ENCODE peak calls at places on chromosomes 13 and 19, in five cellular contexts. One of them, this sample, is unnamed.

GRCh38 chr13:110244926-110245325 is 62.0 kb downstream of the COL4A1 start:
- DNase-seq in right lobe of liver: no peak
- DNase-seq in transverse colon: no peak
- DNase-seq in uterus: peak
- DNase-seq in fibroblast of the aortic adventitia: no peak
- DNase-seq in this sample: no peak

GRCh38 chr19:48510421-48511268 is 990 bp downstream of the LMTK3 start:
- DNase-seq in fibroblast of the aortic adventitia: peak
- DNase-seq in transverse colon: peak
- DNase-seq in uterus: peak
- DNase-seq in right lobe of liver: peak
- DNase-seq in this sample: peak

GRCh38 chr19:2690856-2691255 is 11.6 kb downstream of the GNG7 start:
- DNase-seq in fibroblast of the aortic adventitia: no peak
- DNase-seq in transverse colon: no peak
- DNase-seq in uterus: no peak
- DNase-seq in right lobe of liver: no peak
- DNase-seq in this sample: no peak

GRCh38 chr13:41465215-41465907 is 8.0 kb downstream of the RGCC start:
- DNase-seq in fibroblast of the aortic adventitia: peak
- DNase-seq in right lobe of liver: peak
- DNase-seq in uterus: no peak
- DNase-seq in transverse colon: peak
- DNase-seq in this sample: peak

GRCh38 chr19:32373614-32374295 is 28.3 kb downstream of the ZNF507 start:
- DNase-seq in transverse colon: peak
- DNase-seq in fibroblast of the aortic adventitia: peak
- DNase-seq in right lobe of liver: no peak
- DNase-seq in uterus: peak
- DNase-seq in this sample: peak

GRCh38 chr19:48413879-48414623 is 20.6 kb downstream of the GRIN2D start:
- DNase-seq in uterus: no peak
- DNase-seq in transverse colon: no peak
- DNase-seq in right lobe of liver: no peak
- DNase-seq in fibroblast of the aortic adventitia: peak
- DNase-seq in this sample: no peak

GRCh38 chr19:2032296-2032941 is 16.9 kb upstream of the BTBD2 start:
- DNase-seq in transverse colon: peak
- DNase-seq in fibroblast of the aortic adventitia: peak
- DNase-seq in uterus: peak
- DNase-seq in right lobe of liver: peak
- DNase-seq in this sample: peak

GRCh38 chr13:23159205-23159586 is 21.6 kb upstream of the SGCG start:
- DNase-seq in right lobe of liver: no peak
- DNase-seq in uterus: no peak
- DNase-seq in transverse colon: no peak
- DNase-seq in fibroblast of the aortic adventitia: peak
- DNase-seq in this sample: peak

GRCh38 chr13:49690133-49690989 is 925 bp downstream of the EBPL start:
- DNase-seq in fibroblast of the aortic adventitia: peak
- DNase-seq in transverse colon: peak
- DNase-seq in uterus: peak
- DNase-seq in right lobe of liver: peak
- DNase-seq in this sample: peak

GRCh38 chr19:39557791-39558622 is 18.0 kb upstream of the EID2 start:
- DNase-seq in uterus: no peak
- DNase-seq in transverse colon: no peak
- DNase-seq in right lobe of liver: no peak
- DNase-seq in fibroblast of the aortic adventitia: peak
- DNase-seq in this sample: peak

GRCh38 chr13:107339209-107339608 is 771.3 kb upstream of the ARGLU1 start:
- DNase-seq in fibroblast of the aortic adventitia: no peak
- DNase-seq in right lobe of liver: no peak
- DNase-seq in transverse colon: no peak
- DNase-seq in uterus: no peak
- DNase-seq in this sample: peak

GRCh38 chr19:10871711-10872550 is 578 bp downstream of the CARM1 start:
- DNase-seq in transverse colon: peak
- DNase-seq in right lobe of liver: peak
- DNase-seq in fibroblast of the aortic adventitia: no peak
- DNase-seq in uterus: peak
- DNase-seq in this sample: no peak

GRCh38 chr19:58518261-58519086 is 1.1 kb downstream of the ZBTB45 start:
- DNase-seq in fibroblast of the aortic adventitia: no peak
- DNase-seq in uterus: no peak
- DNase-seq in right lobe of liver: no peak
- DNase-seq in transverse colon: peak
- DNase-seq in this sample: no peak
- TF ChIP-seq CTCF in fibroblast of the aortic adventitia: no peak
- TF ChIP-seq CTCF in uterus: no peak
- TF ChIP-seq CTCF in right lobe of liver: peak
- TF ChIP-seq CTCF in transverse colon: peak
- TF ChIP-seq CTCF in this sample: no peak

GRCh38 chr13:66033924-66034323 is 1196.2 kb downstream of the PCDH9 start:
- DNase-seq in uterus: no peak
- DNase-seq in transverse colon: no peak
- DNase-seq in right lobe of liver: no peak
- DNase-seq in fibroblast of the aortic adventitia: no peak
- DNase-seq in this sample: no peak
- H3K4me3 ChIP-seq in uterus: no peak
- H3K4me3 ChIP-seq in transverse colon: no peak
- H3K4me3 ChIP-seq in right lobe of liver: no peak
- H3K4me3 ChIP-seq in fibroblast of the aortic adventitia: no peak
- H3K4me3 ChIP-seq in this sample: no peak

DNA sequence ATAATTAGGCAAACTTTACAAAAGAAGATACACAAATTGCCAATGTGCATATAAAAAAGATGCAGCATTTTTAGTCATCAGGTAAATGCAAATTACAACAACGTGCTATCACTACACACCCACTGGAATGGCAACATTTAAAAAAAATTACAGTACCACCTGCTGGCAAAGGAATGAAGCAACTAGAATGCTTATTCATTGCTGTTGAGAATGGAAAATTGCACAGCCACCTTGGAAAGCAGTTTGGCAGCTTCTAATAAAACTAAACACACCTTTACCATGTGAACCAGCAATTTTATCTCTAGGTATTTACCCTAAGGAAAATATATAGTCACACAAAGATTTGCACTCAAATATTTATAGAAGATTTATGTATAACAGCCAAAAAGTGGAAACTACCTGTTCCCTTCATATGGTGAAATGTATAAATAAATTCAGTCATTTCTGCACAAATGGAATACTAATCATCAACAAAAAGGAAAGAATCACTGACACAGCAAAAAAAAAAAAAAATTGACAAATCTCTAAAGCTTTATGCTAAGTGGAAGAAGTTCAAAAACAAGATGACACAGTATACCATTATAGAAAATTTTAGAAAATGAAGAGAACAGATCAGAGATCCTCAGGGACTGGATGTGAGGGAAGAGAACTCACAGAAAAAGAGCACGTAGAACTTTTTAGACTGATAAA is 30.3 kb downstream of the OXGR1 start:
- DNase-seq in uterus: no peak
- DNase-seq in fibroblast of the aortic adventitia: no peak
- DNase-seq in right lobe of liver: no peak
- DNase-seq in transverse colon: no peak
- DNase-seq in this sample: peak
- TF ChIP-seq CTCF in uterus: no peak
- TF ChIP-seq CTCF in fibroblast of the aortic adventitia: no peak
- TF ChIP-seq CTCF in right lobe of liver: peak
- TF ChIP-seq CTCF in transverse colon: peak
- TF ChIP-seq CTCF in this sample: no peak

GRCh38 chr19:4305253-4305612 is 835 bp downstream of the FSD1 start:
- DNase-seq in right lobe of liver: no peak
- DNase-seq in transverse colon: no peak
- DNase-seq in uterus: no peak
- DNase-seq in fibroblast of the aortic adventitia: no peak
- DNase-seq in this sample: no peak

GRCh38 chr19:4302238-4302630 is at the start of gene TMIGD2:
- DNase-seq in transverse colon: no peak
- DNase-seq in fibroblast of the aortic adventitia: no peak
- DNase-seq in right lobe of liver: no peak
- DNase-seq in uterus: no peak
- DNase-seq in this sample: no peak

GRCh38 chr19:4303778-4304508 is 455 bp upstream of the FSD1 start:
- DNase-seq in transverse colon: peak
- DNase-seq in uterus: no peak
- DNase-seq in right lobe of liver: no peak
- DNase-seq in fibroblast of the aortic adventitia: no peak
- DNase-seq in this sample: no peak

GRCh38 chr19:4305659-4306058 is 1.3 kb downstream of the FSD1 start:
- DNase-seq in transverse colon: no peak
- DNase-seq in fibroblast of the aortic adventitia: no peak
- DNase-seq in right lobe of liver: no peak
- DNase-seq in uterus: no peak
- DNase-seq in this sample: no peak

DNA sequence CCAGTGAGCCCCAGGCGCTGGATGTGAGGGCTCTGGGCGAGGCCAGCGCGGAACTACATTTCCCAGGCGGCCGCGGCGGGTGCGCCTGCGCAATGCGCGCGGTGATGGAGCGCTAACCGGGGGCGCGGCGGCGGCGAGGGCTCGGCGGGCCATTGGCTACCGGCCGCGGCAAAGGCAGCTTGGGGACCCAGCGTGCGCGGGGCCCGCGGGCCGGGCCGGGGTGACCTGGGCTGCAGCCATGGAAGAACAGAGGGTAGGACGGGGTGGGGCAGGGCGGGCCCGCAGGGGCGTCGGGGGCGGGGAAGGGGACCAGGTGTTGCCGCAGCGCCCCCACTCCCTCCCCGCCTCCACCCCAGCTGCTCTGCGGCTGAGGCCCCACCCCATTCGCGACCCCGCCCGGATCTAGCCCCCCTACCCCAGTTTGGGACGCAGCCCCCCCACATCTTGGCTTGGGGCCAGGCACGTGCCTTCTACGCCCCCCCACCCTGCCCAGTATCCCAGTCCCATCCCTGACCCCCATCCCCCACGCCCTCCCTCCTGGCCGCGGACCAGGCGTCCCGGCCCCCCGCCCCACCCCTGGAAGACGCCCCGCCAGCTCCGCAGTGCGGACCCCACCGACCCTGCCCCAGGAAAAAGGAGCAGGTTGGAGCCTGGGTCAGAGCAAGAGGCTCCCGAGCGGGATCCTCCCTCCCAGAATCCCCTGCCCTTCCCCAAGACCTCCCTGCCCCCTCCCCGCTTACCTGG is at the start of gene FSD1:
- DNase-seq in fibroblast of the aortic adventitia: peak
- DNase-seq in transverse colon: no peak
- DNase-seq in right lobe of liver: no peak
- DNase-seq in uterus: no peak
- DNase-seq in this sample: peak
- H3K4me3 ChIP-seq in fibroblast of the aortic adventitia: peak
- H3K4me3 ChIP-seq in transverse colon: peak
- H3K4me3 ChIP-seq in right lobe of liver: no peak
- H3K4me3 ChIP-seq in uterus: no peak
- H3K4me3 ChIP-seq in this sample: peak

DNA sequence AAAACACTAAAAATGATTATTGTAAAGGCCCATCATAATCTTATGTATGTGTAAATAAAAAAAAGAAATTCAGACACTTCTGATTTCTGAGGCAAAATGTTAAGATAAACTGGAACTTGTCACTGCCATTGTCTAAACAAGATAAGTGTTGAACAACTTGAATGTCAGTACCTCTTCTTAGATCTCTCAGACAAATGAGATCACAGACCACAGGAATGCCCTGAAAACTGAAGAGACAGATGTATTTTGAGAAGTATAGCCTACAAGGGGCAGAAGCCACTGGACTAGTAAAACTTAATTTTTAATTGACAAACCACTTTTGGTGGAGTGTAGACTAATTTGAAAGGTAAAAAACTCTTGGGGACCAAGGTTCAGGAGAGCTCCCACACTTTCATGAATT is 375.5 kb upstream of the SLITRK5 start:
- DNase-seq in fibroblast of the aortic adventitia: no peak
- DNase-seq in transverse colon: no peak
- DNase-seq in uterus: no peak
- DNase-seq in right lobe of liver: no peak
- DNase-seq in this sample: peak
- TF ChIP-seq CTCF in fibroblast of the aortic adventitia: no peak
- TF ChIP-seq CTCF in transverse colon: no peak
- TF ChIP-seq CTCF in uterus: no peak
- TF ChIP-seq CTCF in right lobe of liver: no peak
- TF ChIP-seq CTCF in this sample: no peak

GRCh38 chr19:46788101-46788967 is at the start of gene SLC1A5:
- DNase-seq in transverse colon: peak
- DNase-seq in uterus: peak
- DNase-seq in fibroblast of the aortic adventitia: peak
- DNase-seq in right lobe of liver: peak
- DNase-seq in this sample: peak

GRCh38 chr19:46787040-46787330 is 1.4 kb downstream of the SLC1A5 start:
- DNase-seq in uterus: no peak
- DNase-seq in transverse colon: no peak
- DNase-seq in right lobe of liver: no peak
- DNase-seq in fibroblast of the aortic adventitia: no peak
- DNase-seq in this sample: no peak

GRCh38 chr19:46787331-46788100 is 878 bp downstream of the SLC1A5 start:
- DNase-seq in fibroblast of the aortic adventitia: peak
- DNase-seq in uterus: peak
- DNase-seq in transverse colon: peak
- DNase-seq in right lobe of liver: peak
- DNase-seq in this sample: peak

GRCh38 chr19:46789371-46789770 is 977 bp upstream of the SLC1A5 start:
- DNase-seq in right lobe of liver: no peak
- DNase-seq in transverse colon: no peak
- DNase-seq in fibroblast of the aortic adventitia: no peak
- DNase-seq in uterus: no peak
- DNase-seq in this sample: no peak

GRCh38 chr19:46788968-46789338 is 559 bp upstream of the SLC1A5 start:
- DNase-seq in uterus: no peak
- DNase-seq in right lobe of liver: no peak
- DNase-seq in fibroblast of the aortic adventitia: no peak
- DNase-seq in transverse colon: no peak
- DNase-seq in this sample: no peak
- H3K4me3 ChIP-seq in uterus: no peak
- H3K4me3 ChIP-seq in right lobe of liver: no peak
- H3K4me3 ChIP-seq in fibroblast of the aortic adventitia: no peak
- H3K4me3 ChIP-seq in transverse colon: peak
- H3K4me3 ChIP-seq in this sample: no peak

This sample was measured in choroid plexus epithelial cell.